ENCODE peak calls at places on chromosomes 13 and 19, in nine cellular contexts. K is iPS-NIHi11; D is H9; I is stimulated activated CD8-positive, alpha-beta memory T cell treated with anti-CD3 and anti-CD28 coated beads, Interleukin-7, amount 100 ng/mL, for 24 hours; W is T-helper 17 cell; M is effector CD4-positive, alpha-beta T cell; V is amniotic stem cell; G is upper lobe of right lung; S is lower lobe of right lung. F is an unnamed sample.

GRCh38 chr19:33402421-33403220 is 29.1 kb downstream of the CEBPG start:
- DNase-seq in K (no peak), D (no peak), I (no peak), W (no peak), M (no peak), V (no peak), G (peak), S (peak), F (no peak)

GRCh38 chr13:80881495-80882482 is 540.9 kb upstream of the SPRY2 start:
- DNase-seq in K (no peak), D (no peak), I (no peak), W (no peak), M (no peak), V (no peak), G (no peak), S (no peak), F (peak)

GRCh38 chr19:39430675-39431593 is 4.8 kb downstream of the RPS16 start:
- DNase-seq in K (no peak), D (peak), I (no peak), W (peak), M (peak), V (no peak), G (peak), S (peak), F (peak)

GRCh38 chr13:40235160-40235796 is 431.2 kb downstream of the FOXO1 start:
- DNase-seq in K (no peak), D (no peak), I (no peak), W (no peak), M (no peak), V (no peak), G (no peak), S (no peak), F (no peak)

GRCh38 chr19:35718345-35719041 is 690 bp downstream of the KMT2B start:
- DNase-seq in K (no peak), D (no peak), I (no peak), W (peak), M (peak), V (no peak), G (peak), S (peak), F (no peak)

GRCh38 chr19:30314056-30314804 is 58.0 kb upstream of the ZNF536 start:
- DNase-seq in K (no peak), D (no peak), I (no peak), W (no peak), M (no peak), V (no peak), G (no peak), S (no peak), F (no peak)

GRCh38 chr13:33639158-33639557 is 178.8 kb upstream of the RFC3 start:
- DNase-seq in K (no peak), D (no peak), I (no peak), W (no peak), M (no peak), V (no peak), G (no peak), S (no peak), F (peak)

GRCh38 chr19:57351867-57352266 is 796 bp downstream of the ZNF304 start:
- DNase-seq in K (no peak), D (no peak), I (no peak), W (no peak), M (no peak), V (no peak), G (no peak), S (no peak), F (no peak)

GRCh38 chr13:99751517-99752199 is 219.9 kb downstream of the ZIC5 start:
- DNase-seq in K (no peak), D (no peak), I (no peak), W (no peak), M (no peak), V (no peak), G (no peak), S (no peak), F (no peak)

GRCh38 chr19:42091300-42092266 is 15.6 kb downstream of the ZNF574 start:
- DNase-seq in K (no peak), D (no peak), I (no peak), W (no peak), M (no peak), V (no peak), G (no peak), S (no peak), F (no peak)

GRCh38 chr19:51986309-51987291 is at the start of gene ZNF350:
- DNase-seq in K (peak), D (peak), I (peak), W (peak), M (peak), V (peak), G (peak), S (peak), F (peak)

GRCh38 chr13:105552078-105552477 is 983.4 kb downstream of the EFNB2 start:
- DNase-seq in K (no peak), D (no peak), I (no peak), W (no peak), M (no peak), V (no peak), G (no peak), S (no peak), F (no peak)

GRCh38 chr19:8835446-8835845 is 3.3 kb downstream of the MBD3L1 start:
- DNase-seq in K (no peak), D (no peak), I (no peak), W (no peak), M (no peak), V (no peak), G (no peak), S (no peak), F (no peak)

GRCh38 chr19:49327878-49328544 is 3.0 kb upstream of the SLC6A16 start:
- DNase-seq in K (peak), D (peak), I (no peak), W (no peak), M (peak), V (no peak), G (peak), S (no peak), F (peak)

GRCh38 chr19:44869728-44870470 is 21.2 kb upstream of the TOMM40 start:
- DNase-seq in K (no peak), D (no peak), I (no peak), W (no peak), M (no peak), V (no peak), G (peak), S (peak), F (no peak)

GRCh38 chr13:51731759-51732158 is 72.2 kb downstream of the DHRS12 start:
- DNase-seq in K (no peak), D (no peak), I (no peak), W (no peak), M (no peak), V (peak), G (no peak), S (no peak), F (peak)

GRCh38 chr13:99528547-99528946 is 27.3 kb downstream of the TM9SF2 start:
- DNase-seq in K (peak), D (no peak), I (no peak), W (no peak), M (peak), V (no peak), G (no peak), S (no peak), F (peak)

GRCh38 chr13:107834717-107835116 is 380.6 kb downstream of the LIG4 start:
- DNase-seq in K (no peak), D (no peak), I (no peak), W (no peak), M (no peak), V (no peak), G (no peak), S (no peak), F (peak)

GRCh38 chr13:78460176-78460575 is 143.2 kb downstream of the POU4F1 start:
- DNase-seq in K (no peak), D (no peak), I (no peak), W (no peak), M (no peak), V (no peak), G (no peak), S (no peak), F (no peak)

GRCh38 chr19:8576273-8576993 is 809 bp downstream of the MYO1F start:
- DNase-seq in K (no peak), D (no peak), I (no peak), W (no peak), M (no peak), V (no peak), G (no peak), S (no peak), F (no peak)

GRCh38 chr13:95643814-95644598 is 500 bp downstream of the DZIP1 start:
- DNase-seq in K (peak), D (peak), I (no peak), W (no peak), M (no peak), V (no peak), G (no peak), S (no peak), F (no peak)

GRCh38 chr13:23430664-23431063 is 2.8 kb downstream of the SACS start:
- DNase-seq in K (no peak), D (no peak), I (no peak), W (no peak), M (no peak), V (no peak), G (no peak), S (no peak), F (no peak)

GRCh38 chr13:32829676-32830091 is 186.5 kb upstream of the KL start:
- DNase-seq in K (no peak), D (peak), I (no peak), W (no peak), M (no peak), V (peak), G (no peak), S (no peak), F (peak)

GRCh38 chr19:6032381-6032780 is 54.4 kb upstream of the RANBP3 start:
- DNase-seq in K (no peak), D (no peak), I (no peak), W (no peak), M (no peak), V (no peak), G (peak), S (no peak), F (no peak)

GRCh38 chr19:10111405-10111811 is at the start of gene P2RY11:
- DNase-seq in K (no peak), D (no peak), I (no peak), W (no peak), M (no peak), V (no peak), G (peak), S (peak), F (no peak)

GRCh38 chr13:62085337-62085736 is 669.7 kb upstream of the PCDH20 start:
- DNase-seq in K (no peak), D (no peak), I (no peak), W (no peak), M (no peak), V (no peak), G (no peak), S (no peak), F (no peak)

GRCh38 chr13:97142452-97142851 is 79.7 kb upstream of the MBNL2 start:
- DNase-seq in K (peak), D (peak), I (no peak), W (no peak), M (no peak), V (no peak), G (no peak), S (no peak), F (peak)

GRCh38 chr13:104074326-104074725 is 1008.1 kb upstream of the SLC10A2 start:
- DNase-seq in K (no peak), D (no peak), I (no peak), W (no peak), M (no peak), V (no peak), G (no peak), S (no peak), F (no peak)

GRCh38 chr19:23762884-23763711 is 4.4 kb upstream of the ZNF681 start:
- DNase-seq in K (peak), D (peak), I (peak), W (peak), M (peak), V (no peak), G (peak), S (peak), F (peak)

F was measured in renal cortical epithelial cell.